ENCODE peak calls at places on chromosomes 7 and 10, in eight cellular contexts. S is suprapubic skin, G is uterus, U is heart left ventricle, J is HepG2, F is GM12892, O is adrenal gland, V is stomach. X is an unnamed sample.

GRCh38 chr10:72310241-72310633 is 36.5 kb downstream of the DDIT4 start:
- DNase-seq in J (no peak), S (no peak), U (no peak), G (no peak), F (peak), V (no peak), O (peak), X (no peak)

GRCh38 chr10:8214587-8214986 is 160.1 kb downstream of the GATA3 start:
- DNase-seq in S (no peak), J (no peak), G (no peak), U (no peak), O (no peak), F (no peak), V (no peak), X (no peak)

GRCh38 chr10:104456817-104457657 is 103.4 kb downstream of the CFAP58 start:
- DNase-seq in J (no peak), V (no peak), S (no peak), O (no peak), U (no peak), F (no peak), G (no peak), X (no peak)

GRCh38 chr10:118369806-118370205 is 27.7 kb upstream of the FAM204A start:
- DNase-seq in J (no peak), F (no peak), U (no peak), O (no peak), V (no peak), G (no peak), S (no peak), X (no peak)

GRCh38 chr10:86599729-86600128 is 54.6 kb upstream of the OPN4 start:
- DNase-seq in G (no peak), S (no peak), F (no peak), O (no peak), J (no peak), V (peak), U (no peak), X (no peak)

GRCh38 chr7:129535896-129536295 is 33.6 kb downstream of the SMKR1 start:
- DNase-seq in J (no peak), G (no peak), F (no peak), V (no peak), O (no peak), S (no peak), U (no peak), X (no peak)

GRCh38 chr10:123998197-123999141 is 94.9 kb downstream of the CHST15 start:
- DNase-seq in U (no peak), F (no peak), O (no peak), G (no peak), V (no peak), J (no peak), S (no peak), X (no peak)

GRCh38 chr7:5423844-5424688 is 432 bp upstream of the TNRC18 start:
- DNase-seq in V (peak), F (no peak), J (peak), O (peak), U (peak), G (peak), S (peak), X (peak)

GRCh38 chr7:57414415-57414814 is 35.6 kb upstream of the ZNF716 start:
- DNase-seq in V (no peak), U (no peak), G (no peak), F (no peak), O (no peak), J (no peak), S (no peak), X (no peak)

GRCh38 chr10:96833220-96834001 is 1.3 kb downstream of the LCOR start:
- DNase-seq in J (peak), F (no peak), O (peak), U (no peak), S (no peak), V (peak), G (peak), X (peak)

GRCh38 chr7:129778770-129779601 is 167.5 kb downstream of the NRF1 start:
- DNase-seq in G (no peak), S (no peak), F (no peak), V (no peak), J (no peak), O (no peak), U (no peak), X (no peak)

GRCh38 chr7:19400771-19401254 is 255.6 kb upstream of the FERD3L start:
- DNase-seq in S (no peak), O (no peak), U (no peak), V (no peak), J (no peak), G (no peak), F (no peak), X (no peak)

GRCh38 chr10:132163278-132163765 is 23.4 kb upstream of the DPYSL4 start:
- DNase-seq in U (peak), G (no peak), S (no peak), J (peak), F (no peak), O (no peak), V (peak), X (peak)

GRCh38 chr10:79074732-79075131 is 6.0 kb downstream of the ZMIZ1 start:
- DNase-seq in U (no peak), G (no peak), V (peak), O (no peak), J (no peak), S (no peak), F (no peak), X (no peak)

GRCh38 chr10:44675086-44675874 is 235.9 kb upstream of the TMEM72 start:
- DNase-seq in G (no peak), S (no peak), V (no peak), F (no peak), U (no peak), J (no peak), O (no peak), X (no peak)

GRCh38 chr10:83991986-83992753 is 147.1 kb upstream of the GHITM start:
- DNase-seq in J (peak), F (no peak), U (no peak), V (no peak), S (no peak), G (no peak), O (peak), X (peak)

GRCh38 chr10:44369851-44370250 is 15.0 kb downstream of the CXCL12 start:
- DNase-seq in F (no peak), U (no peak), J (no peak), S (no peak), G (no peak), V (no peak), O (no peak), X (no peak)

GRCh38 chr7:92717982-92718716 is 118.2 kb downstream of the CDK6 start:
- DNase-seq in U (peak), F (no peak), G (peak), J (peak), V (peak), O (peak), S (no peak), X (peak)

GRCh38 chr7:106583133-106583532 is 77.8 kb downstream of the CCDC71L start:
- DNase-seq in G (no peak), S (no peak), J (no peak), O (no peak), F (no peak), V (no peak), U (no peak), X (no peak)

GRCh38 chr7:151060113-151060415 is 675 bp downstream of the SLC4A2 start:
- DNase-seq in G (no peak), V (no peak), J (no peak), O (no peak), U (no peak), F (no peak), S (no peak), X (no peak)

GRCh38 chr7:151057989-151058765 is 480 bp upstream of the CDK5 start:
- DNase-seq in U (peak), J (peak), V (peak), S (peak), G (peak), O (peak), F (peak), X (peak)

GRCh38 chr7:151060416-151061234 is 1.2 kb downstream of the SLC4A2 start:
- DNase-seq in F (no peak), G (peak), V (peak), U (no peak), S (no peak), J (peak), O (no peak), X (peak)

GRCh38 chr7:151058766-151059361 is 525 bp upstream of the SLC4A2 start:
- DNase-seq in J (no peak), U (no peak), G (no peak), S (no peak), O (no peak), V (no peak), F (no peak), X (peak)

DNA sequence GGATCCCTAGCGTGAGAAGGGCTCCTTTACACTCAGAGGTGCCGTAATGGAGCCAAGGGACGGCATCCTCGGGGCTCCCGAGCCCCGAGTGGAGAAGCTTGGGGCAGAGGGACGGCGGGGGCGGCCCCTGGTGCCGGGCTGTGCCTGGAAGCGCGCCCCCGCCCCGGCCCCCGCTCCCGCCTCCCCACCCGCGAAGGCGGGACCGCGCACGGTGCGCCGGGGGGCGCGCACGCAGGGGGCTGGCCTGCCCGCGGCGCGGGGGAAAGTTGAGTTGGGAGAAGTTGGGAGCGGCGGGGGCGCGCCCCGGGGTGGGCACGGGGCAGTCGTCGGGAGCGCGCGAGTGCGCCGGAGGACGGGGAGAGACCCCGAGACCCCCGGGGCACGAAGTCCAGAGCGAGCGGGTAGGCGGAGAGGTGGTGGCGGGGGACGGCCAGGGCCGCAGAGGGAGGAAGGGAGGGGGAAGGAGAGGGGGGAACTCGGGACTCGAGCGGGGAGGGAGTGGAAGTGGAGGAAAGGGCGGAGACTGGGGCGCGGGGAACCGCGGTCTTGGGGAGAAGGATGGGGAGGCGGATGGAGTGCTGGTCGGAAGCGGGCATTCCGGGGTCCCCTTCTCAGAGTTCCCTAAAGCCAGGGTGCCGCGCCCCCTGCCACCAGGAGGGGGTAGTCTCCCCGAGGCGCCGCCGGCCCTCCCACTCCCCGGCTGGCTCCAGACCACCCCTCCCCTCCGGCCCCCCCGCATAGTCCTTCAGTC is at the start of gene SLC4A2:
- DNase-seq in O (peak), G (peak), J (peak), U (peak), F (peak), S (peak), V (peak), X (peak)
- TF ChIP-seq POLR2A in O (peak), G (peak), J (no peak), U (peak), F (peak), S (no peak), V (peak), X (peak)

GRCh38 chr7:155336812-155337602 is 39.3 kb downstream of the INSIG1 start:
- DNase-seq in G (no peak), S (no peak), F (no peak), O (no peak), V (no peak), U (no peak), J (no peak), X (no peak)
- TF ChIP-seq POLR2A in G (no peak), S (no peak), F (no peak), O (no peak), V (no peak), U (no peak), J (no peak), X (no peak)

GRCh38 chr10:3932597-3933380 is 147.8 kb upstream of the KLF6 start:
- DNase-seq in V (no peak), G (no peak), U (no peak), O (no peak), J (no peak), S (no peak), F (no peak), X (no peak)

GRCh38 chr10:3935933-3936359 is 150.9 kb upstream of the KLF6 start:
- DNase-seq in S (no peak), V (peak), O (no peak), F (no peak), G (peak), U (no peak), J (no peak), X (no peak)

GRCh38 chr10:3933733-3934132 is 148.7 kb upstream of the KLF6 start:
- DNase-seq in V (no peak), F (no peak), J (no peak), O (no peak), U (no peak), G (no peak), S (no peak), X (no peak)

GRCh38 chr10:3936422-3937040 is 151.5 kb upstream of the KLF6 start:
- DNase-seq in V (no peak), U (no peak), J (no peak), S (no peak), O (no peak), G (no peak), F (no peak), X (no peak)

DNA sequence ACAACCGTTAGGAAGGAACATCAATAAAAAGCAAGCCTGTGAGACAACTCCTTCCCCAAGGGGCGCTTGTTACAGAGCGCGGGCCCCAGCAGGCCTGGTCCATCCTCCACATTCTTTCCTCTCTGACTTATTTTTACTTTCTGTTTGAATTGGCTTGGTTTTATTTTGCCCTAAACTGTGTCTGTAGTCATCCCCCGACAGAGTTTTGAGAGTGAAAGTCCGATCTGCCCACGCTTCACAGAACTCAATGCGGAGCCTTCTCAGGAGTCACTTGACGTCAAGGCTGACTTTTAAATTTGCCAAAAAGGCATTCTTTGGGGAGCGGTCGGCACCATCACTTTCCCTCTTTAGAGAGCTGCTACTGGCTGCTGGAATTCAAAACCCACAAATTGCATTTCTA is 150.1 kb upstream of the KLF6 start:
- DNase-seq in O (peak), F (peak), G (peak), V (no peak), S (no peak), J (no peak), U (no peak), X (no peak)
- TF ChIP-seq POLR2A in O (no peak), F (no peak), G (no peak), V (no peak), S (no peak), J (no peak), U (no peak), X (no peak)

GRCh38 chr7:45089314-45089891 is 634 bp upstream of the NACAD start:
- DNase-seq in F (no peak), G (peak), S (no peak), V (peak), U (peak), J (no peak), O (no peak), X (peak)

GRCh38 chr7:45087301-45088145 is 1.2 kb downstream of the NACAD start:
- DNase-seq in S (no peak), G (no peak), U (peak), O (no peak), F (no peak), J (no peak), V (no peak), X (no peak)

GRCh38 chr7:45088146-45088701 is 545 bp downstream of the NACAD start:
- DNase-seq in U (no peak), V (no peak), J (no peak), S (no peak), G (no peak), O (no peak), F (no peak), X (no peak)

GRCh38 chr7:45086348-45087065 is 2.3 kb downstream of the NACAD start:
- DNase-seq in O (no peak), J (no peak), V (no peak), G (no peak), U (no peak), S (no peak), F (no peak), X (no peak)

GRCh38 chr7:45088821-45089313 is at the start of gene NACAD:
- DNase-seq in S (no peak), F (no peak), V (peak), U (no peak), G (peak), O (no peak), J (no peak), X (peak)
- TF ChIP-seq POLR2A in S (no peak), F (no peak), V (no peak), U (peak), G (no peak), O (no peak), J (no peak), X (no peak)

GRCh38 chr10:33333260-33334169 is 952 bp downstream of the NRP1 start:
- DNase-seq in O (no peak), V (no peak), S (no peak), F (no peak), G (no peak), U (no peak), J (no peak), X (no peak)

GRCh38 chr10:33335550-33335799 is 1.0 kb upstream of the NRP1 start:
- DNase-seq in J (no peak), S (no peak), O (no peak), G (no peak), F (peak), U (no peak), V (no peak), X (no peak)

GRCh38 chr10:33335800-33336605 is 1.5 kb upstream of the NRP1 start:
- DNase-seq in U (peak), G (peak), V (peak), F (peak), O (peak), J (no peak), S (peak), X (no peak)

GRCh38 chr10:33334170-33334838 is at the start of gene NRP1:
- DNase-seq in U (peak), O (peak), V (no peak), F (peak), G (peak), S (no peak), J (no peak), X (no peak)

GRCh38 chr10:33334839-33335549 is 527 bp upstream of the NRP1 start:
- DNase-seq in U (peak), F (peak), G (peak), V (peak), J (peak), S (peak), O (peak), X (no peak)
- TF ChIP-seq POLR2A in U (peak), F (no peak), G (no peak), V (no peak), J (no peak), S (no peak), O (no peak), X (no peak)

DNA sequence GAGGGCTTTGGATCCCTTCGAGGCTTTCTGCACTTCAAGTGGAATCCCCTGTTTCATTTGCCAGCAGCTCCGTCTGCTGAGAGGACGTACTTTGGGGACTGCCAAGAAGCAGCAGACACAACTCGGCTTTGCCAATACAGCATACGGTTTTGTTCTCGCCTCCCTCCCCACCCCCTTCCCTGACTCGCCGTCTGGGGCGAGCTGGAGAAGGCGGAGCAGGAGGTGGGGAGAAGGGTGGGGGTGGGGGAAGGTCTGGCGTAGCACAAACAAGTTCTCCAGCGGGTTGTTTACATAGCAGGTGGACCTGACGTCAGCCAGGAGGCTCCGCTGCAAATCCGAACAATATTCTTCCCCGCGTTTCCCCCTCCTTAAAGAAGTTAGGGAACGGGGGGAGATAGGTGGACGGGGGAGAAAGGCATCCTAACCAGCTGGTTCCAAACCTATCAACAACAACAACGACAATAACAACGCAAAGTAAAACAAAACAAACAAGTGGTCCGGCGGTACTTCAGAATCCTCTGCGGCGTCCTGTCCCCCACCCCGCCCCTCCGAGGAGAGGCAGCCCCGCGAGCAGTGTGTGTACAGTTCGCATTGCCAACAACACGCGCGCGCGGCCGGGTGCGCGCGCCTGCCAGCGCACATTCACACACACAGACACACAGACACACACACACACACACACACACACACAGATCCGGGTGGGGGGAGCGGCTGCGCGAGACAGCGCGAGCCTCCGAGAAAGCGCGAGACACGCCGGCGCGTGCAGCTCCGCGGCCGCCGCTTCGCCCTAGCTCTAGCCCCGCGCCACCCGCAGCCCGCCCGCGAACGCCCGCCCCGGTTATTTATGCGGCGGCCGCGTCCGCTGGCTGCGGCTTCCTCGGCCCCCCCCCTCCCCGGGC is 167.0 kb upstream of the PPP1R3A start:
- DNase-seq in V (peak), O (peak), U (peak), F (peak), S (peak), G (peak), J (no peak), X (peak)
- TF ChIP-seq POLR2A in V (no peak), O (peak), U (no peak), F (no peak), S (no peak), G (peak), J (no peak), X (no peak)